ENCODE peak calls at places on chromosomes 3 and 15, in eight cellular contexts. One of them, this sample, is unnamed.

GRCh38 chr3:72157782-72158638 is 373.1 kb upstream of the PROK2 start:
- DNase-seq in dorsolateral prefrontal cortex: no peak
- DNase-seq in GM10248: no peak
- DNase-seq in fibroblast of mammary gland: no peak
- DNase-seq in AG04449: no peak
- DNase-seq in activated CD8-positive, alpha-beta T cell treated with anti-CD3 and anti-CD28 coated beads for 36 hours: no peak
- DNase-seq in RWPE1: no peak
- DNase-seq in GM23338: no peak
- DNase-seq in this sample: no peak

GRCh38 chr15:89016549-89017041 is 71.7 kb upstream of the ABHD2 start:
- DNase-seq in dorsolateral prefrontal cortex: no peak
- DNase-seq in GM10248: no peak
- DNase-seq in fibroblast of mammary gland: peak; percentile 68
- DNase-seq in AG04449: no peak
- DNase-seq in activated CD8-positive, alpha-beta T cell treated with anti-CD3 and anti-CD28 coated beads for 36 hours: no peak
- DNase-seq in RWPE1: peak; percentile 60
- DNase-seq in GM23338: no peak
- DNase-seq in this sample: no peak

GRCh38 chr3:159852821-159853505 is 135.7 kb upstream of the IL12A start:
- DNase-seq in dorsolateral prefrontal cortex: peak; percentile 51
- DNase-seq in GM10248: no peak
- DNase-seq in fibroblast of mammary gland: peak; percentile 46
- DNase-seq in AG04449: no peak
- DNase-seq in activated CD8-positive, alpha-beta T cell treated with anti-CD3 and anti-CD28 coated beads for 36 hours: no peak
- DNase-seq in RWPE1: peak; percentile 60
- DNase-seq in GM23338: peak; percentile 60
- DNase-seq in this sample: no peak

GRCh38 chr15:33059184-33059583 is 135.3 kb downstream of the FMN1 start:
- DNase-seq in dorsolateral prefrontal cortex: no peak
- DNase-seq in GM10248: no peak
- DNase-seq in fibroblast of mammary gland: peak; percentile 54
- DNase-seq in AG04449: peak; percentile 19
- DNase-seq in activated CD8-positive, alpha-beta T cell treated with anti-CD3 and anti-CD28 coated beads for 36 hours: no peak
- DNase-seq in RWPE1: no peak
- DNase-seq in GM23338: no peak
- DNase-seq in this sample: no peak

GRCh38 chr15:60758961-60759729 is 280.2 kb upstream of the ICE2 start:
- DNase-seq in dorsolateral prefrontal cortex: no peak
- DNase-seq in GM10248: no peak
- DNase-seq in fibroblast of mammary gland: peak; percentile 99
- DNase-seq in AG04449: peak; percentile 93
- DNase-seq in activated CD8-positive, alpha-beta T cell treated with anti-CD3 and anti-CD28 coated beads for 36 hours: no peak
- DNase-seq in RWPE1: peak; percentile 10
- DNase-seq in GM23338: no peak
- DNase-seq in this sample: no peak

GRCh38 chr15:40360015-40360414 is 2.0 kb downstream of the DISP2 start:
- DNase-seq in dorsolateral prefrontal cortex: no peak
- DNase-seq in GM10248: no peak
- DNase-seq in fibroblast of mammary gland: no peak
- DNase-seq in AG04449: no peak
- DNase-seq in activated CD8-positive, alpha-beta T cell treated with anti-CD3 and anti-CD28 coated beads for 36 hours: no peak
- DNase-seq in RWPE1: peak; percentile 72
- DNase-seq in GM23338: no peak
- DNase-seq in this sample: no peak

GRCh38 chr3:40847571-40847992 is 322.8 kb downstream of the ZNF621 start:
- DNase-seq in dorsolateral prefrontal cortex: peak; percentile 4
- DNase-seq in GM10248: no peak
- DNase-seq in fibroblast of mammary gland: peak; percentile 6
- DNase-seq in AG04449: no peak
- DNase-seq in activated CD8-positive, alpha-beta T cell treated with anti-CD3 and anti-CD28 coated beads for 36 hours: no peak
- DNase-seq in RWPE1: no peak
- DNase-seq in GM23338: peak; percentile 88
- DNase-seq in this sample: no peak

GRCh38 chr15:40894689-40895308 is 549 bp downstream of the VPS18 start:
- DNase-seq in dorsolateral prefrontal cortex: peak; percentile 21
- DNase-seq in GM10248: peak; percentile 69
- DNase-seq in fibroblast of mammary gland: peak; percentile 80
- DNase-seq in AG04449: no peak
- DNase-seq in activated CD8-positive, alpha-beta T cell treated with anti-CD3 and anti-CD28 coated beads for 36 hours: peak; percentile 78
- DNase-seq in RWPE1: peak; percentile 82
- DNase-seq in GM23338: peak; percentile 97
- DNase-seq in this sample: peak; percentile 70

GRCh38 chr3:24598691-24599090 is 104.0 kb upstream of the THRB start:
- DNase-seq in dorsolateral prefrontal cortex: no peak
- DNase-seq in GM10248: no peak
- DNase-seq in fibroblast of mammary gland: peak; percentile 59
- DNase-seq in AG04449: no peak
- DNase-seq in activated CD8-positive, alpha-beta T cell treated with anti-CD3 and anti-CD28 coated beads for 36 hours: no peak
- DNase-seq in RWPE1: peak; percentile 48
- DNase-seq in GM23338: peak; percentile 23
- DNase-seq in this sample: no peak

GRCh38 chr15:69482686-69483256 is 30.2 kb downstream of the RPLP1 start:
- DNase-seq in dorsolateral prefrontal cortex: no peak
- DNase-seq in GM10248: no peak
- DNase-seq in fibroblast of mammary gland: no peak
- DNase-seq in AG04449: no peak
- DNase-seq in activated CD8-positive, alpha-beta T cell treated with anti-CD3 and anti-CD28 coated beads for 36 hours: no peak
- DNase-seq in RWPE1: no peak
- DNase-seq in GM23338: no peak
- DNase-seq in this sample: no peak

GRCh38 chr3:46049093-46049492 is 21.8 kb upstream of the XCR1 start:
- DNase-seq in dorsolateral prefrontal cortex: no peak
- DNase-seq in GM10248: no peak
- DNase-seq in fibroblast of mammary gland: no peak
- DNase-seq in AG04449: no peak
- DNase-seq in activated CD8-positive, alpha-beta T cell treated with anti-CD3 and anti-CD28 coated beads for 36 hours: no peak
- DNase-seq in RWPE1: no peak
- DNase-seq in GM23338: no peak
- DNase-seq in this sample: no peak

GRCh38 chr15:66877558-66878285 is 175.7 kb downstream of the SMAD6 start:
- DNase-seq in dorsolateral prefrontal cortex: no peak
- DNase-seq in GM10248: peak; percentile 4
- DNase-seq in fibroblast of mammary gland: no peak
- DNase-seq in AG04449: no peak
- DNase-seq in activated CD8-positive, alpha-beta T cell treated with anti-CD3 and anti-CD28 coated beads for 36 hours: no peak
- DNase-seq in RWPE1: no peak
- DNase-seq in GM23338: no peak
- DNase-seq in this sample: no peak

DNA sequence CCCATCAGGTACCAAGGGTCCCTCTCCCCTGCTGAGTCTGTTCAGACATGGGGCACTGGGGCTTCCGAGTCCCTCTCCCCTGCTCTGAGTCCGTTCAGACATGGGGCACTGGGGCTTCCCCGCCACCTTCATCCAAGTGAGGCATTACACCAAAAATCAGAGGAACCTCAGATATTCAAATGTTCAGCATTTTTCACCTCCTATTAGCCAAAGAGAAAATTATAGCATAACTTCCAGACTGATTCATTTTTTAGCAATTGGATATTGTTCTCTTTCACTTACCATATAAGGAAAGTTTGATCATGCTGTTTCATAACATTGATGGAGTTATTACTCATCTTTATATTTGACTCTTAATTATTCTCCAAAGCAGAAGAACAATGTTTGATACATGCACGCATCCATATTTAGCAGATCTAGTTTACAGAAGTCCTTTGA is 213.9 kb downstream of the MTHFS start:
- DNase-seq in dorsolateral prefrontal cortex: no peak
- DNase-seq in GM10248: no peak
- DNase-seq in fibroblast of mammary gland: peak; percentile 54
- DNase-seq in AG04449: peak; percentile 34
- DNase-seq in activated CD8-positive, alpha-beta T cell treated with anti-CD3 and anti-CD28 coated beads for 36 hours: no peak
- DNase-seq in RWPE1: peak; percentile 48
- DNase-seq in GM23338: no peak
- DNase-seq in this sample: no peak
- TF ChIP-seq CTCF in dorsolateral prefrontal cortex: no peak
- TF ChIP-seq CTCF in GM10248: no peak
- TF ChIP-seq CTCF in fibroblast of mammary gland: no peak
- TF ChIP-seq CTCF in AG04449: no peak
- TF ChIP-seq CTCF in activated CD8-positive, alpha-beta T cell treated with anti-CD3 and anti-CD28 coated beads for 36 hours: no peak
- TF ChIP-seq CTCF in RWPE1: no peak
- TF ChIP-seq CTCF in GM23338: no peak
- TF ChIP-seq CTCF in this sample: no peak

DNA sequence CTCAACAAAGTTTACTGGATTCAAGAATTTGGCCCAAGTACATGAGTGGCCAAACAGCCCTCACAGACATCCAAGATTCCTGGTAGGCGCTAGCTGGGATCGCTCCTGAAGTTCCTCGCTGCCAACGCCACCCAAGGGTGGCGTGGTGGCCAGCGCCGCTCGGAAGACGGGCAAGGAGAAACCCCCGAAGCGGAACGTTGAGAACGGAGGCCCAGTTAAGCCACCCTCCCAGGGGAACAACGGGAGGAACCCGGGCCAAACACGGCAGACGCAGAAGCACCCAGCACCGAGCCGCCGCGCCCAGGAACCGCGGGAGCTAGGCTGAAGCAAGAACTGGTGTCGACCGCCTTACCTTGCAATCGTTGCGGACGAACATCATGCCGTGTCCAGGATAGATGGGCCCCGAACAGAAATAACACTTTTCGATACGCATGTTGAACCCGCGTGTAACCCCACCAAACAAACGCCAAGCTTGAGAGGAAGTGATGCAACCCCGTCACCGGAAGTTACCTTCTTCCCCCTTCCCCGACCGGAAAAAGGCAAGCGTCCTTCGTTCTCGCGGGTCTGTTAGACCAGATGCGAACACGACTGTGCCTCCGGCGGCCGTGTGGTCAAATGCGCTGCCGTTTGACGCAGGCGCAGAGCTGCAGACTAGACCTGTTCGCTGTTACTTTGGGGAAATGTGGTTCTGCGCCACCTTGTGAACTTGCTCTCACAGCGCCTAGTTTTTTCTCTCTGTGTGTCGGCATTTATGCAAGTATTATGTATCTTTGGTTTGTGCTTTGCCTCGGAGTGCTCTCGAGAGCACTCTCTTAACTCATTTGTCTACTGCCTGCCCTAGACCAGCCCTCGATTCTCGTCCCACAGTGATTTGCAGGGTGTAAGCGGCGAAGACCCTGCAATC is at the start of gene RSL24D1:
- DNase-seq in dorsolateral prefrontal cortex: peak; percentile 97
- DNase-seq in GM10248: peak; percentile 94
- DNase-seq in fibroblast of mammary gland: peak; percentile 99
- DNase-seq in AG04449: peak; percentile 91
- DNase-seq in activated CD8-positive, alpha-beta T cell treated with anti-CD3 and anti-CD28 coated beads for 36 hours: peak; percentile 98
- DNase-seq in RWPE1: peak; percentile 95
- DNase-seq in GM23338: peak; percentile 98
- DNase-seq in this sample: peak; percentile 88
- TF ChIP-seq CTCF in dorsolateral prefrontal cortex: peak; percentile 56
- TF ChIP-seq CTCF in GM10248: peak; percentile 15
- TF ChIP-seq CTCF in fibroblast of mammary gland: peak; percentile 38
- TF ChIP-seq CTCF in AG04449: peak; percentile 48
- TF ChIP-seq CTCF in activated CD8-positive, alpha-beta T cell treated with anti-CD3 and anti-CD28 coated beads for 36 hours: peak; percentile 38
- TF ChIP-seq CTCF in RWPE1: peak; percentile 70
- TF ChIP-seq CTCF in GM23338: peak; percentile 27
- TF ChIP-seq CTCF in this sample: peak; percentile 30

DNA sequence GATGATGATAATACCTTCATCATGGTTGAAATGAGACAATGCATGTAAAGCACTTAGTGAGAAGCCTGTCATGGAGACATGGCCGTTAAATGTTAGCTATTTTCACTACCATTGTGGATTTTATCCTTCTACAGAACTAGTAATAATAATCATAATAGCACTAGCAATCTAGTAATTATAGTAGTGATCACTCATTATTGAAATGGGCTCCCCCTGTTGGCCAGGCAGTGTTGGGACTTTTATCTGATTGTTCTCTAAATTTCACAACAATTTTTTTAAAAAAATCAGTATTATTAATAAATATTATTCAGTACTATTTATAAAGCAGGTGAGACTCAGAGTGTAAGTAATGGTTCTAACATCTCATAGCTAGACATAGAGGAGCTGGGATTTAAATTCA is 396.3 kb downstream of the IL5RA start:
- DNase-seq in dorsolateral prefrontal cortex: no peak
- DNase-seq in GM10248: no peak
- DNase-seq in fibroblast of mammary gland: no peak
- DNase-seq in AG04449: no peak
- DNase-seq in activated CD8-positive, alpha-beta T cell treated with anti-CD3 and anti-CD28 coated beads for 36 hours: peak; percentile 15
- DNase-seq in RWPE1: no peak
- DNase-seq in GM23338: peak; percentile 13
- DNase-seq in this sample: no peak
- TF ChIP-seq CTCF in dorsolateral prefrontal cortex: peak; percentile 38
- TF ChIP-seq CTCF in GM10248: peak; percentile 24
- TF ChIP-seq CTCF in fibroblast of mammary gland: peak; percentile 19
- TF ChIP-seq CTCF in AG04449: no peak
- TF ChIP-seq CTCF in activated CD8-positive, alpha-beta T cell treated with anti-CD3 and anti-CD28 coated beads for 36 hours: peak; percentile 45
- TF ChIP-seq CTCF in RWPE1: no peak
- TF ChIP-seq CTCF in GM23338: peak; percentile 43
- TF ChIP-seq CTCF in this sample: no peak

GRCh38 chr3:15272431-15273196 is 59.8 kb downstream of the SH3BP5 start:
- DNase-seq in dorsolateral prefrontal cortex: no peak
- DNase-seq in GM10248: no peak
- DNase-seq in fibroblast of mammary gland: no peak
- DNase-seq in AG04449: no peak
- DNase-seq in activated CD8-positive, alpha-beta T cell treated with anti-CD3 and anti-CD28 coated beads for 36 hours: no peak
- DNase-seq in RWPE1: no peak
- DNase-seq in GM23338: peak; percentile 47
- DNase-seq in this sample: no peak
- TF ChIP-seq CTCF in dorsolateral prefrontal cortex: no peak
- TF ChIP-seq CTCF in GM10248: no peak
- TF ChIP-seq CTCF in fibroblast of mammary gland: no peak
- TF ChIP-seq CTCF in AG04449: no peak
- TF ChIP-seq CTCF in activated CD8-positive, alpha-beta T cell treated with anti-CD3 and anti-CD28 coated beads for 36 hours: no peak
- TF ChIP-seq CTCF in RWPE1: no peak
- TF ChIP-seq CTCF in GM23338: peak; percentile 50
- TF ChIP-seq CTCF in this sample: no peak

GRCh38 chr3:134299888-134300206 is 49.2 kb upstream of the RYK start:
- DNase-seq in dorsolateral prefrontal cortex: no peak
- DNase-seq in GM10248: no peak
- DNase-seq in fibroblast of mammary gland: no peak
- DNase-seq in AG04449: no peak
- DNase-seq in activated CD8-positive, alpha-beta T cell treated with anti-CD3 and anti-CD28 coated beads for 36 hours: no peak
- DNase-seq in RWPE1: no peak
- DNase-seq in GM23338: no peak
- DNase-seq in this sample: no peak

GRCh38 chr3:134302674-134303073 is 52.0 kb upstream of the RYK start:
- DNase-seq in dorsolateral prefrontal cortex: no peak
- DNase-seq in GM10248: no peak
- DNase-seq in fibroblast of mammary gland: no peak
- DNase-seq in AG04449: no peak
- DNase-seq in activated CD8-positive, alpha-beta T cell treated with anti-CD3 and anti-CD28 coated beads for 36 hours: no peak
- DNase-seq in RWPE1: no peak
- DNase-seq in GM23338: no peak
- DNase-seq in this sample: no peak

GRCh38 chr3:134299185-134299887 is 48.7 kb upstream of the RYK start:
- DNase-seq in dorsolateral prefrontal cortex: no peak
- DNase-seq in GM10248: no peak
- DNase-seq in fibroblast of mammary gland: peak; percentile 55
- DNase-seq in AG04449: no peak
- DNase-seq in activated CD8-positive, alpha-beta T cell treated with anti-CD3 and anti-CD28 coated beads for 36 hours: no peak
- DNase-seq in RWPE1: no peak
- DNase-seq in GM23338: peak; percentile 51
- DNase-seq in this sample: no peak

GRCh38 chr3:134298281-134298680 is 47.6 kb upstream of the RYK start:
- DNase-seq in dorsolateral prefrontal cortex: no peak
- DNase-seq in GM10248: no peak
- DNase-seq in fibroblast of mammary gland: no peak
- DNase-seq in AG04449: no peak
- DNase-seq in activated CD8-positive, alpha-beta T cell treated with anti-CD3 and anti-CD28 coated beads for 36 hours: no peak
- DNase-seq in RWPE1: no peak
- DNase-seq in GM23338: no peak
- DNase-seq in this sample: no peak

GRCh38 chr3:134300520-134300919 is 49.9 kb upstream of the RYK start:
- DNase-seq in dorsolateral prefrontal cortex: no peak
- DNase-seq in GM10248: no peak
- DNase-seq in fibroblast of mammary gland: no peak
- DNase-seq in AG04449: no peak
- DNase-seq in activated CD8-positive, alpha-beta T cell treated with anti-CD3 and anti-CD28 coated beads for 36 hours: no peak
- DNase-seq in RWPE1: no peak
- DNase-seq in GM23338: peak; percentile 44
- DNase-seq in this sample: no peak
- TF ChIP-seq CTCF in dorsolateral prefrontal cortex: no peak
- TF ChIP-seq CTCF in GM10248: no peak
- TF ChIP-seq CTCF in fibroblast of mammary gland: peak; percentile 3
- TF ChIP-seq CTCF in AG04449: peak; percentile 32
- TF ChIP-seq CTCF in activated CD8-positive, alpha-beta T cell treated with anti-CD3 and anti-CD28 coated beads for 36 hours: no peak
- TF ChIP-seq CTCF in RWPE1: no peak
- TF ChIP-seq CTCF in GM23338: peak; percentile 27
- TF ChIP-seq CTCF in this sample: no peak

This sample was measured in GM20000.